ENCODE peak calls at places on chromosomes 13 and 19, in five cellular contexts. R, K, Z, Q and S are unnamed samples.

GRCh38 chr13:19067767-19068166 is 113.9 kb downstream of the TUBA3C start:
- DNase-seq in R (no peak), K (no peak), Z (no peak), Q (no peak), S (no peak)

GRCh38 chr13:110617326-110618072 is 2.2 kb downstream of the NAXD start:
- DNase-seq in R (no peak), K (no peak), Z (peak), Q (peak), S (no peak)

GRCh38 chr19:1811942-1812425 is at the start of gene ATP8B3:
- DNase-seq in R (no peak), K (no peak), Z (no peak), Q (no peak), S (no peak)

GRCh38 chr19:7970716-7971448 is 27.4 kb upstream of the TIMM44 start:
- DNase-seq in R (no peak), K (no peak), Z (peak), Q (peak), S (no peak)

GRCh38 chr19:11548315-11548700 is 9.7 kb downstream of the CNN1 start:
- DNase-seq in R (no peak), K (no peak), Z (no peak), Q (no peak), S (no peak)

GRCh38 chr19:55927991-55928390 is 4.1 kb downstream of the NLRP13 start:
- DNase-seq in R (no peak), K (no peak), Z (no peak), Q (no peak), S (no peak)

GRCh38 chr19:3142292-3142670 is 6.4 kb downstream of the GNA15 start:
- DNase-seq in R (no peak), K (no peak), Z (peak), Q (no peak), S (peak)

GRCh38 chr13:23751195-23751594 is 138.0 kb downstream of the MIPEP start:
- DNase-seq in R (no peak), K (no peak), Z (peak), Q (no peak), S (no peak)

GRCh38 chr19:1107655-1108261 is 4.0 kb downstream of the GPX4 start:
- DNase-seq in R (no peak), K (no peak), Z (no peak), Q (no peak), S (no peak)

GRCh38 chr19:34224996-34225658 is 29.2 kb upstream of the GARRE1 start:
- DNase-seq in R (no peak), K (no peak), Z (peak), Q (no peak), S (no peak)

GRCh38 chr19:3691372-3691716 is 8.9 kb downstream of the PIP5K1C start:
- DNase-seq in R (no peak), K (no peak), Z (no peak), Q (no peak), S (no peak)